ENCODE peak calls at places on chromosomes 1 and 21, in six cellular contexts. One of them, this sample, is unnamed.

GRCh38 chr1:190328361-190328760 is 149.3 kb downstream of the BRINP3 start:
- DNase-seq in ovary: no peak
- DNase-seq in prostate gland: no peak
- DNase-seq in uterus: no peak
- DNase-seq in IMR-90: peak
- DNase-seq in vagina: no peak
- DNase-seq in this sample: no peak

GRCh38 chr1:4653796-4654715 is at the start of gene AJAP1:
- DNase-seq in uterus: no peak
- DNase-seq in IMR-90: no peak
- DNase-seq in prostate gland: no peak
- DNase-seq in vagina: no peak
- DNase-seq in ovary: peak
- DNase-seq in this sample: peak

GRCh38 chr1:52911541-52911940 is 10.0 kb downstream of the ECHDC2 start:
- DNase-seq in uterus: no peak
- DNase-seq in IMR-90: no peak
- DNase-seq in ovary: no peak
- DNase-seq in vagina: no peak
- DNase-seq in prostate gland: no peak
- DNase-seq in this sample: no peak

GRCh38 chr1:154445040-154445472 is 39.9 kb downstream of the IL6R start:
- DNase-seq in uterus: no peak
- DNase-seq in vagina: no peak
- DNase-seq in IMR-90: peak
- DNase-seq in prostate gland: no peak
- DNase-seq in ovary: no peak
- DNase-seq in this sample: no peak

GRCh38 chr1:157739229-157739901 is 37.6 kb downstream of the FCRL2 start:
- DNase-seq in ovary: no peak
- DNase-seq in vagina: no peak
- DNase-seq in IMR-90: no peak
- DNase-seq in uterus: no peak
- DNase-seq in prostate gland: no peak
- DNase-seq in this sample: no peak

GRCh38 chr1:76053021-76053420 is 21.5 kb upstream of the ST6GALNAC3 start:
- DNase-seq in uterus: no peak
- DNase-seq in IMR-90: no peak
- DNase-seq in ovary: no peak
- DNase-seq in prostate gland: no peak
- DNase-seq in vagina: no peak
- DNase-seq in this sample: no peak

GRCh38 chr1:196180847-196181593 is 427.2 kb downstream of the KCNT2 start:
- DNase-seq in prostate gland: no peak
- DNase-seq in IMR-90: peak
- DNase-seq in ovary: no peak
- DNase-seq in vagina: no peak
- DNase-seq in uterus: no peak
- DNase-seq in this sample: no peak

GRCh38 chr1:227370463-227371254 is 52.4 kb upstream of the CDC42BPA start:
- DNase-seq in uterus: no peak
- DNase-seq in prostate gland: no peak
- DNase-seq in IMR-90: peak
- DNase-seq in vagina: no peak
- DNase-seq in ovary: no peak
- DNase-seq in this sample: no peak

GRCh38 chr1:37556712-37557196 is at the start of gene DNALI1:
- DNase-seq in uterus: peak
- DNase-seq in IMR-90: peak
- DNase-seq in vagina: no peak
- DNase-seq in prostate gland: peak
- DNase-seq in ovary: peak
- DNase-seq in this sample: peak

GRCh38 chr21:15121655-15122120 is 56.9 kb upstream of the NRIP1 start:
- DNase-seq in uterus: no peak
- DNase-seq in vagina: no peak
- DNase-seq in ovary: peak
- DNase-seq in prostate gland: no peak
- DNase-seq in IMR-90: peak
- DNase-seq in this sample: peak

GRCh38 chr1:59478822-59479221 is 181.9 kb downstream of the FGGY start:
- DNase-seq in prostate gland: no peak
- DNase-seq in ovary: no peak
- DNase-seq in vagina: no peak
- DNase-seq in uterus: no peak
- DNase-seq in IMR-90: no peak
- DNase-seq in this sample: no peak

GRCh38 chr1:178057131-178057765 is 36.7 kb upstream of the RASAL2 start:
- DNase-seq in vagina: no peak
- DNase-seq in uterus: no peak
- DNase-seq in IMR-90: no peak
- DNase-seq in prostate gland: no peak
- DNase-seq in ovary: no peak
- DNase-seq in this sample: no peak

GRCh38 chr1:10245674-10246073 is 35.3 kb downstream of the KIF1B start:
- DNase-seq in uterus: no peak
- DNase-seq in vagina: no peak
- DNase-seq in ovary: no peak
- DNase-seq in prostate gland: no peak
- DNase-seq in IMR-90: no peak
- DNase-seq in this sample: no peak

GRCh38 chr1:21685944-21686678 is 17.0 kb upstream of the RAP1GAP start:
- DNase-seq in ovary: no peak
- DNase-seq in IMR-90: no peak
- DNase-seq in vagina: no peak
- DNase-seq in uterus: no peak
- DNase-seq in prostate gland: no peak
- DNase-seq in this sample: no peak

GRCh38 chr1:227547604-227548397 is 15.6 kb upstream of the ZNF678 start:
- DNase-seq in uterus: no peak
- DNase-seq in prostate gland: no peak
- DNase-seq in vagina: peak
- DNase-seq in IMR-90: no peak
- DNase-seq in ovary: no peak
- DNase-seq in this sample: no peak

GRCh38 chr1:200226268-200226968 is 183.4 kb downstream of the ZNF281 start:
- DNase-seq in uterus: no peak
- DNase-seq in ovary: no peak
- DNase-seq in vagina: no peak
- DNase-seq in IMR-90: peak
- DNase-seq in prostate gland: no peak
- DNase-seq in this sample: no peak

GRCh38 chr21:25963186-25963585 is 207.4 kb downstream of the APP start:
- DNase-seq in IMR-90: peak
- DNase-seq in uterus: no peak
- DNase-seq in vagina: no peak
- DNase-seq in ovary: no peak
- DNase-seq in prostate gland: peak
- DNase-seq in this sample: no peak

GRCh38 chr1:204813522-204813921 is 57.1 kb upstream of the NFASC start:
- DNase-seq in vagina: no peak
- DNase-seq in IMR-90: no peak
- DNase-seq in ovary: no peak
- DNase-seq in prostate gland: no peak
- DNase-seq in uterus: no peak
- DNase-seq in this sample: no peak

GRCh38 chr1:13642306-13643004 is 57.5 kb upstream of the PRDM2 start:
- DNase-seq in vagina: no peak
- DNase-seq in prostate gland: no peak
- DNase-seq in ovary: no peak
- DNase-seq in uterus: no peak
- DNase-seq in IMR-90: no peak
- DNase-seq in this sample: peak

GRCh38 chr1:7225711-7226505 is 440.7 kb downstream of the CAMTA1 start:
- DNase-seq in uterus: no peak
- DNase-seq in prostate gland: no peak
- DNase-seq in vagina: no peak
- DNase-seq in ovary: no peak
- DNase-seq in IMR-90: no peak
- DNase-seq in this sample: no peak

GRCh38 chr1:161487483-161487827 is 17.8 kb upstream of the FCGR2A start:
- DNase-seq in IMR-90: peak
- DNase-seq in ovary: peak
- DNase-seq in vagina: no peak
- DNase-seq in prostate gland: no peak
- DNase-seq in uterus: peak
- DNase-seq in this sample: peak

GRCh38 chr1:43171312-43171875 is 696 bp downstream of the EBNA1BP2 start:
- DNase-seq in vagina: no peak
- DNase-seq in prostate gland: no peak
- DNase-seq in IMR-90: peak
- DNase-seq in ovary: no peak
- DNase-seq in uterus: no peak
- DNase-seq in this sample: no peak

GRCh38 chr1:224541901-224542610 is 74.1 kb upstream of the CNIH3 start:
- DNase-seq in vagina: no peak
- DNase-seq in ovary: no peak
- DNase-seq in uterus: no peak
- DNase-seq in prostate gland: no peak
- DNase-seq in IMR-90: no peak
- DNase-seq in this sample: no peak

GRCh38 chr1:89578151-89578550 is 53.5 kb downstream of the LRRC8B start:
- DNase-seq in ovary: no peak
- DNase-seq in prostate gland: no peak
- DNase-seq in IMR-90: no peak
- DNase-seq in vagina: no peak
- DNase-seq in uterus: no peak
- DNase-seq in this sample: no peak

GRCh38 chr1:119799599-119800177 is 11.6 kb downstream of the REG4 start:
- DNase-seq in IMR-90: no peak
- DNase-seq in ovary: no peak
- DNase-seq in vagina: no peak
- DNase-seq in prostate gland: no peak
- DNase-seq in uterus: no peak
- DNase-seq in this sample: no peak

GRCh38 chr1:15500184-15500958 is 23.6 kb downstream of the CASP9 start:
- DNase-seq in ovary: no peak
- DNase-seq in IMR-90: no peak
- DNase-seq in uterus: no peak
- DNase-seq in vagina: no peak
- DNase-seq in prostate gland: no peak
- DNase-seq in this sample: no peak

GRCh38 chr21:26070822-26071425 is 99.6 kb downstream of the APP start:
- DNase-seq in ovary: peak
- DNase-seq in vagina: no peak
- DNase-seq in prostate gland: no peak
- DNase-seq in uterus: peak
- DNase-seq in IMR-90: peak
- DNase-seq in this sample: peak

GRCh38 chr1:64755356-64755755 is 10.5 kb downstream of the RAVER2 start:
- DNase-seq in IMR-90: no peak
- DNase-seq in ovary: no peak
- DNase-seq in prostate gland: no peak
- DNase-seq in vagina: no peak
- DNase-seq in uterus: no peak
- DNase-seq in this sample: no peak
- TF ChIP-seq CTCF in IMR-90: no peak
- TF ChIP-seq CTCF in ovary: no peak
- TF ChIP-seq CTCF in prostate gland: no peak
- TF ChIP-seq CTCF in vagina: no peak
- TF ChIP-seq CTCF in uterus: no peak
- TF ChIP-seq CTCF in this sample: no peak

GRCh38 chr1:61278966-61279365 is 196.6 kb downstream of the NFIA start:
- DNase-seq in ovary: no peak
- DNase-seq in vagina: no peak
- DNase-seq in IMR-90: no peak
- DNase-seq in prostate gland: no peak
- DNase-seq in uterus: no peak
- DNase-seq in this sample: no peak
- H3K27ac ChIP-seq in ovary: no peak
- H3K27ac ChIP-seq in vagina: no peak
- H3K27ac ChIP-seq in IMR-90: no peak
- H3K27ac ChIP-seq in prostate gland: no peak
- H3K27ac ChIP-seq in uterus: peak
- H3K27ac ChIP-seq in this sample: peak

DNA sequence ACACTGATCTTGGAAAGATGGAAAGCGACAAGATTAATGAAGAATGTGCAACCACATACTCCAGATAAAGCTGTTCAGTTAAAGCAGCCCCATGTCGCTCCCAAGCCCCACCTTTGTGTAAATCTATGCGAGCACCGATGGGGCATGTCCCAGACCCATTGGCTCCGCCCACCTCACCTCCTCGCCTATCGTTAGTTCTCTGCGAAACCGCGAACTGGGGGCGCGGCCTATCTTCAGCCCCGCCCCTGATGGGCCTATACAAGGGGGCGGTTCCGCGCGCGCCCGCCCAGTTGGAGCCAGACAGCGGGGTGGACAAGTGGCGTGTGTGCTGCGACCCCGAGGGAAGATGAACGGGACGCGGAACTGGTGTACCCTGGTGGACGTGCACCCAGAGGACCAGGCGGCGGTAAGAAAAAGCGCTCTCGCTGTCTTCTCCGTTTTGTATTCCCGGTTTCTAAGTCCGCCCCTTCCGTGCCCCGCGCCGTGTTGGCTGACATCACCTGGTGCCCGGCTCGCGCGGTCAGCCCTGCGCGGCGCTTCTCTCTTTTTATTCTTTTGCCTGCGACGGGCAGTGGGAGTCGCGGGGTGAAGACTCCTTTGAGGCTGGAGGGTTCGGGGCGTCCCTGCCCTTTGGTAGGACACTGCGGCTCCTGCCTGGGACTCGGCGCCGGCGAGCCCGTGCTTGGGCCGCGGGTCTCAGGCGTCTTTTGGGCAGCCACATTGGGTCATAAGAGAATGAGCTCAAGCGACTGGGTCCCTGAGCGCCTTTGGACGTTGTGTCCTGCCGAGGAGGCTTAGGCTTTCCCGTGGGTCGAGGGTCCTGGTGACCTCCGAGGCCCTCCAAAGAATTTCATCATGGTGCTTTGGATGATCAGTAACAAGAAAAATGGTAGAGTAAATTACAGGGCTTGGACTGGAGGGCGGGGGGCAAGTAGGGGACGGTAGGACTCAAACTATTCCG is at the start of gene TUFT1:
- DNase-seq in IMR-90: peak
- DNase-seq in ovary: peak
- DNase-seq in prostate gland: peak
- DNase-seq in vagina: peak
- DNase-seq in uterus: peak
- DNase-seq in this sample: peak
- TF ChIP-seq POLR2A in IMR-90: peak
- TF ChIP-seq POLR2A in ovary: peak
- TF ChIP-seq POLR2A in prostate gland: peak
- TF ChIP-seq POLR2A in vagina: peak
- TF ChIP-seq POLR2A in uterus: peak
- TF ChIP-seq POLR2A in this sample: peak

GRCh38 chr1:100746542-100746932 is 27.0 kb downstream of the VCAM1 start:
- DNase-seq in vagina: no peak
- DNase-seq in IMR-90: no peak
- DNase-seq in prostate gland: no peak
- DNase-seq in uterus: no peak
- DNase-seq in ovary: no peak
- DNase-seq in this sample: no peak

GRCh38 chr1:100747821-100748220 is 28.3 kb downstream of the VCAM1 start:
- DNase-seq in prostate gland: no peak
- DNase-seq in ovary: no peak
- DNase-seq in IMR-90: no peak
- DNase-seq in vagina: no peak
- DNase-seq in uterus: no peak
- DNase-seq in this sample: no peak

GRCh38 chr1:100752806-100753205 is 33.3 kb downstream of the VCAM1 start:
- DNase-seq in IMR-90: no peak
- DNase-seq in vagina: no peak
- DNase-seq in prostate gland: no peak
- DNase-seq in ovary: no peak
- DNase-seq in uterus: no peak
- DNase-seq in this sample: no peak

GRCh38 chr1:100750002-100750885 is 30.7 kb downstream of the VCAM1 start:
- DNase-seq in IMR-90: no peak
- DNase-seq in prostate gland: no peak
- DNase-seq in ovary: no peak
- DNase-seq in vagina: no peak
- DNase-seq in uterus: no peak
- DNase-seq in this sample: no peak
- TF ChIP-seq CTCF in IMR-90: no peak
- TF ChIP-seq CTCF in prostate gland: no peak
- TF ChIP-seq CTCF in ovary: no peak
- TF ChIP-seq CTCF in vagina: no peak
- TF ChIP-seq CTCF in uterus: no peak
- TF ChIP-seq CTCF in this sample: no peak